ENCODE peak calls at places on chromosomes 3 and 15, in nine cellular contexts. Z, I, N, C, R, F, L, K and Y are unnamed samples.
A peak's percentile ranks its signal among the peaks of the same experiment; 100 is the strongest.

GRCh38 chr3:56884387-56884786 is 82.6 kb upstream of the ARHGEF3 start:
- DNase-seq in R (no peak), C (no peak), N (no peak), L (no peak), K (no peak), Z (no peak), I (no peak), F (no peak), Y (no peak)

GRCh38 chr15:69823223-69823907 is 274.4 kb downstream of the TLE3 start:
- DNase-seq in L (peak; percentile 14), C (no peak), N (no peak), K (peak; percentile 21), I (no peak), Z (no peak), F (no peak), R (no peak), Y (no peak)

GRCh38 chr3:9916734-9917680 is at the start of gene IL17RC:
- DNase-seq in K (peak; percentile 84), R (peak; percentile 76), Z (peak; percentile 27), N (no peak), F (peak; percentile 40), L (peak; percentile 94), I (peak; percentile 96), C (peak; percentile 90), Y (peak; percentile 35)

GRCh38 chr15:63348392-63348791 is 33.3 kb downstream of the CA12 start:
- DNase-seq in Z (no peak), C (peak; percentile 67), N (no peak), I (peak; percentile 87), R (peak; percentile 12), F (peak; percentile 59), K (peak; percentile 82), L (peak; percentile 70), Y (no peak)

GRCh38 chr3:32817561-32818430 is at the start of gene TRIM71:
- DNase-seq in C (no peak), F (no peak), N (no peak), Z (no peak), K (peak; percentile 6), L (peak; percentile 14), R (no peak), I (peak; percentile 41), Y (no peak)

GRCh38 chr15:88909956-88910831 is 3.0 kb downstream of the MFGE8 start:
- DNase-seq in K (no peak), N (no peak), I (peak; percentile 73), L (no peak), F (no peak), C (no peak), R (no peak), Z (no peak), Y (no peak)

GRCh38 chr3:47433796-47434195 is 41.9 kb downstream of the SCAP start:
- DNase-seq in N (no peak), F (no peak), R (no peak), I (no peak), C (no peak), Z (no peak), L (no peak), K (no peak), Y (no peak)

GRCh38 chr15:39242345-39242744 is 338.5 kb upstream of the THBS1 start:
- DNase-seq in R (no peak), C (peak; percentile 30), Z (no peak), F (no peak), L (peak; percentile 81), I (peak; percentile 66), K (peak; percentile 62), N (no peak), Y (no peak)

GRCh38 chr3:13143381-13144004 is 70.3 kb upstream of the IQSEC1 start:
- DNase-seq in I (no peak), Z (no peak), C (no peak), N (no peak), K (no peak), R (no peak), L (no peak), F (no peak), Y (no peak)

GRCh38 chr3:150371741-150372254 is 36.3 kb upstream of the TSC22D2 start:
- DNase-seq in R (peak; percentile 91), C (no peak), L (peak; percentile 100), F (no peak), I (peak; percentile 97), K (peak; percentile 99), N (no peak), Z (no peak), Y (no peak)

GRCh38 chr3:135271562-135272290 is 476.7 kb downstream of the EPHB1 start:
- DNase-seq in I (no peak), L (no peak), F (no peak), K (no peak), N (no peak), C (no peak), Z (no peak), R (no peak), Y (no peak)